ENCODE peak calls at places on chromosomes 11 and 22, in eight cellular contexts. I, Z, L, D, A, G, H and R are unnamed samples.

GRCh38 chr22:24768537-24769374 is 5.8 kb downstream of the PIWIL3 start:
- DNase-seq in L (peak), H (peak), I (peak), A (peak), Z (peak), G (no peak), D (peak), R (peak)

GRCh38 chr11:118117790-118118601 is 31.2 kb upstream of the SMIM35 start:
- DNase-seq in A (no peak), G (no peak), D (no peak), I (no peak), Z (no peak), H (no peak), L (no peak), R (no peak)

GRCh38 chr11:128279861-128280260 is 307.5 kb downstream of the ETS1 start:
- DNase-seq in A (no peak), Z (no peak), D (no peak), L (no peak), G (no peak), I (no peak), H (no peak), R (no peak)

GRCh38 chr22:39453765-39454378 is 2.9 kb upstream of the MGAT3 start:
- DNase-seq in H (no peak), L (no peak), G (no peak), Z (no peak), I (peak), D (no peak), A (no peak), R (no peak)

GRCh38 chr11:66727282-66727882 is 1.6 kb downstream of the SPTBN2 start:
- DNase-seq in I (peak), A (peak), D (no peak), G (no peak), Z (peak), L (peak), H (no peak), R (peak)

GRCh38 chr11:47105974-47106373 is 70.7 kb downstream of the ARFGAP2 start:
- DNase-seq in D (no peak), L (no peak), H (no peak), Z (no peak), A (no peak), I (no peak), G (no peak), R (no peak)

GRCh38 chr11:103112364-103112763 is 3.1 kb downstream of the DYNC2H1 start:
- DNase-seq in I (no peak), H (no peak), D (no peak), A (no peak), L (no peak), G (no peak), Z (no peak), R (no peak)

GRCh38 chr11:77823775-77824174 is 2.8 kb downstream of the AAMDC start:
- DNase-seq in L (no peak), Z (no peak), I (no peak), G (no peak), D (no peak), A (no peak), H (no peak), R (no peak)

GRCh38 chr11:119307974-119308373 is 9.0 kb downstream of the MCAM start:
- DNase-seq in H (no peak), G (no peak), I (no peak), L (no peak), A (no peak), Z (no peak), D (no peak), R (no peak)

GRCh38 chr22:31085928-31086327 is 4.8 kb downstream of the SMTN start:
- DNase-seq in Z (no peak), D (no peak), G (no peak), A (no peak), I (no peak), L (no peak), H (no peak), R (no peak)

DNA sequence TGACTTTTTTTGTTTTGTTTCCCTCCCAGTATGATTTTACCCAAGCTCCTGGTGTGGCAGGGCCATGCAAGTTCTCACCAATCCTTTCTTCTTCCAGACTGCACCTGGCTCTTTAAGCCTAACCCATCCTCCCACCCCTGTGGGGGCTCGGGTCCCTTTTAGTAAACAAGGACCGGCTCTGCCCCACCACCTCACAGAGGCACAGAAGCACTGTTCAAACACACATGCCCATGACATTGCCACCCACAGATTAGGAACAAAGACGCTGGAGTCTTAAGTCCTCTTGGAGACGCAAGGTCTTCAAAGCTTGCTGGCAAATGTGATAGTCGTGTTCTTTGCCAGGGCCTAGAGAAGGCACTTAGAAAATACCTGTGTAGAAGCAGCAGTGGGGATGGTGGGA is 18.9 kb downstream of the UQCR10 start:
- DNase-seq in L (no peak), Z (peak), I (no peak), G (no peak), D (no peak), A (no peak), H (no peak), R (no peak)
- H3K27ac ChIP-seq in L (no peak), Z (peak), I (no peak), G (peak), D (no peak), A (no peak), H (peak), R (peak)

DNA sequence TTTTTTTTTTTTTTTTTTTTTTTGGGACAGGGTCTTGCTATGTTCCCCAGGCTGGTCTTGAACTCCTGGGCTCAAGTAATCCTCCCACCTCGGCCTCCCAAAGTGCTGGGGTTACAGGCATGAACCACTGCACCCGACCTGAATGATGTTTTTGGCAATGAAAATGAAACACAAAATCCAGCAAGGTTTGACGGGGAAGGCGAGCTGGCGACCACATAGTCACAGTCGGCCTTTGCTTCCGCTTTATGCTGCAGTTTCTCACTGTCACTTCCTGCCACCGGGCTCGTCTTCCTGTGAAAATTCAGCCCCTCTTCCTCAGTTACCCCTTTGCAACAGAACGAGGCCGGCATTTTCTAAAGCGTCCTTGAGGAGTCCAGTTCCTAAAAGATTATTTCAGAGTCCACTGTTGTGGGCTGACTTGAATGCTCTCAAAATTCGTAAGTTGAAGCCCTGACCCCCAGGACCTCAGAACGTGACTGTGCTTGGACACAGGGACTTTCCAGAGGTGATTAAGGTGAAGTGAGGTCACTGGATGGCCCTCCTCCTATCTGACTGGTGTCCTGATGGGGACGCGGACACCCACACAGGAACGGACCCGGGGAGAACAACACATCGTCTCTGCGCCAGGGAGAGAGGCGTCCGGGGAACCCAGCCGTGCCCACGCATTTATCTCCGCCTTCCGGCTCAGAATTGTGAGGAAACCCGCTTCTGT is 2.9 kb upstream of the BID start:
- DNase-seq in L (no peak), Z (peak), H (no peak), I (peak), D (no peak), A (peak), G (no peak), R (no peak)
- TF ChIP-seq POLR2A in L (no peak), Z (no peak), H (no peak), I (peak), D (no peak), A (no peak), G (no peak), R (no peak)

GRCh38 chr22:43592470-43592869 is 180.7 kb downstream of the MPPED1 start:
- DNase-seq in A (no peak), L (peak), D (no peak), I (peak), G (no peak), Z (no peak), H (no peak), R (no peak)
- TF ChIP-seq CTCF in A (no peak), L (no peak), D (no peak), I (peak), G (no peak), Z (no peak), H (no peak), R (no peak)

GRCh38 chr22:48872271-48873260 is 955.1 kb downstream of the BRD1 start:
- DNase-seq in D (no peak), Z (no peak), L (no peak), G (no peak), H (no peak), I (no peak), A (peak), R (no peak)
- H3K27ac ChIP-seq in D (no peak), Z (no peak), L (no peak), G (no peak), H (no peak), I (no peak), A (no peak), R (no peak)

GRCh38 chr22:20127869-20128618 is 3.6 kb upstream of the ZDHHC8 start:
- DNase-seq in Z (no peak), L (no peak), A (no peak), D (no peak), H (no peak), I (peak), G (no peak), R (no peak)
- TF ChIP-seq POLR2A in Z (no peak), L (no peak), A (no peak), D (no peak), H (no peak), I (peak), G (no peak), R (no peak)